ENCODE peak calls at places on chromosomes 7 and 10, in five cellular contexts. One of them, this sample, is unnamed.

GRCh38 chr10:113000454-113000853 is 50.4 kb downstream of the TCF7L2 start:
- DNase-seq in NCI-H226: no peak
- DNase-seq in iris pigment epithelial cell: no peak
- DNase-seq in substantia nigra: no peak
- DNase-seq in A549: no peak
- DNase-seq in this sample: no peak

GRCh38 chr7:139959718-139960117 is 103.0 kb downstream of the PARP12 start:
- DNase-seq in NCI-H226: no peak
- DNase-seq in iris pigment epithelial cell: no peak
- DNase-seq in substantia nigra: no peak
- DNase-seq in A549: no peak
- DNase-seq in this sample: no peak

GRCh38 chr7:107696330-107696946 is 35.8 kb downstream of the SLC26A4 start:
- DNase-seq in NCI-H226: no peak
- DNase-seq in iris pigment epithelial cell: no peak
- DNase-seq in substantia nigra: no peak
- DNase-seq in A549: no peak
- DNase-seq in this sample: no peak

GRCh38 chr10:12195281-12195602 is 449 bp downstream of the NUDT5 start:
- DNase-seq in NCI-H226: no peak
- DNase-seq in iris pigment epithelial cell: peak
- DNase-seq in substantia nigra: no peak
- DNase-seq in A549: no peak
- DNase-seq in this sample: no peak

GRCh38 chr10:3783313-3783689 is 1.7 kb downstream of the KLF6 start:
- DNase-seq in NCI-H226: no peak
- DNase-seq in iris pigment epithelial cell: peak
- DNase-seq in substantia nigra: peak
- DNase-seq in A549: no peak
- DNase-seq in this sample: peak

GRCh38 chr10:110083884-110084283 is 76.1 kb downstream of the ADD3 start:
- DNase-seq in NCI-H226: no peak
- DNase-seq in iris pigment epithelial cell: peak
- DNase-seq in substantia nigra: no peak
- DNase-seq in A549: no peak
- DNase-seq in this sample: no peak

GRCh38 chr10:35339946-35340345 is 3.6 kb downstream of the CCNY start:
- DNase-seq in NCI-H226: no peak
- DNase-seq in iris pigment epithelial cell: no peak
- DNase-seq in substantia nigra: no peak
- DNase-seq in A549: no peak
- DNase-seq in this sample: no peak

GRCh38 chr7:123231060-123232000 is 31.6 kb upstream of the SLC13A1 start:
- DNase-seq in NCI-H226: no peak
- DNase-seq in iris pigment epithelial cell: peak
- DNase-seq in substantia nigra: no peak
- DNase-seq in A549: no peak
- DNase-seq in this sample: no peak

GRCh38 chr10:115001506-115002381 is 63.7 kb downstream of the TRUB1 start:
- DNase-seq in NCI-H226: no peak
- DNase-seq in iris pigment epithelial cell: peak
- DNase-seq in substantia nigra: peak
- DNase-seq in A549: no peak
- DNase-seq in this sample: no peak

GRCh38 chr10:116287906-116288501 is 15.0 kb upstream of the GFRA1 start:
- DNase-seq in NCI-H226: no peak
- DNase-seq in iris pigment epithelial cell: peak
- DNase-seq in substantia nigra: peak
- DNase-seq in A549: peak
- DNase-seq in this sample: no peak

GRCh38 chr7:42639930-42640329 is 271.9 kb downstream of the C7orf25 start:
- DNase-seq in NCI-H226: no peak
- DNase-seq in iris pigment epithelial cell: no peak
- DNase-seq in substantia nigra: no peak
- DNase-seq in A549: no peak
- DNase-seq in this sample: no peak

GRCh38 chr7:115249080-115249479 is 327.2 kb downstream of the MDFIC start:
- DNase-seq in NCI-H226: no peak
- DNase-seq in iris pigment epithelial cell: peak
- DNase-seq in substantia nigra: no peak
- DNase-seq in A549: no peak
- DNase-seq in this sample: no peak

GRCh38 chr10:103278862-103279298 is 1.9 kb downstream of the INA start:
- DNase-seq in NCI-H226: peak
- DNase-seq in iris pigment epithelial cell: peak
- DNase-seq in substantia nigra: peak
- DNase-seq in A549: no peak
- DNase-seq in this sample: peak

GRCh38 chr7:71665716-71666115 is 533.8 kb downstream of the GALNT17 start:
- DNase-seq in NCI-H226: no peak
- DNase-seq in iris pigment epithelial cell: no peak
- DNase-seq in substantia nigra: no peak
- DNase-seq in A549: no peak
- DNase-seq in this sample: no peak

GRCh38 chr10:7756360-7756992 is 31.3 kb downstream of the KIN start:
- DNase-seq in NCI-H226: no peak
- DNase-seq in iris pigment epithelial cell: peak
- DNase-seq in substantia nigra: peak
- DNase-seq in A549: peak
- DNase-seq in this sample: no peak

GRCh38 chr10:86167101-86167761 is 199.4 kb downstream of the GRID1 start:
- DNase-seq in NCI-H226: no peak
- DNase-seq in iris pigment epithelial cell: no peak
- DNase-seq in substantia nigra: no peak
- DNase-seq in A549: no peak
- DNase-seq in this sample: no peak

GRCh38 chr7:143362126-143362961 is at the start of gene FAM131B:
- DNase-seq in NCI-H226: no peak
- DNase-seq in iris pigment epithelial cell: no peak
- DNase-seq in substantia nigra: no peak
- DNase-seq in A549: no peak
- DNase-seq in this sample: peak

GRCh38 chr7:27144799-27145166 is 1.3 kb upstream of the HOXA5 start:
- DNase-seq in NCI-H226: no peak
- DNase-seq in iris pigment epithelial cell: no peak
- DNase-seq in substantia nigra: no peak
- DNase-seq in A549: no peak
- DNase-seq in this sample: no peak

GRCh38 chr7:149837620-149838223 is 453 bp upstream of the ZNF862 start:
- DNase-seq in NCI-H226: no peak
- DNase-seq in iris pigment epithelial cell: no peak
- DNase-seq in substantia nigra: no peak
- DNase-seq in A549: no peak
- DNase-seq in this sample: no peak